ENCODE peak calls at places on chromosome 3, in eight cellular contexts. C is mucosa of descending colon; H is PC-3; U is naive thymus-derived CD4-positive, alpha-beta T cell; Y is spleen; G is osteoblast; E is CD8-positive, alpha-beta memory T cell; Q is adrenal gland. D is an unnamed sample. For H3K9me3 and H3K4me1, the result is how much of the 10 kb centered on the place peaks cover.

GRCh38 chr3:70065666-70066253 is 66.2 kb downstream of the SAMMSON start:
- DNase-seq in G (no peak), C (no peak), Q (no peak), U (no peak), Y (no peak), E (no peak), H (peak), D (no peak)

GRCh38 chr3:127258733-127259132 is 29.1 kb downstream of the PRR20G start:
- DNase-seq in G (no peak), Q (no peak), Y (no peak), E (no peak), H (no peak), C (no peak), U (no peak), D (no peak)

GRCh38 chr3:59321881-59322540 is 272.2 kb upstream of the CFAP20DC start:
- DNase-seq in Q (no peak), H (no peak), Y (no peak), G (no peak), E (no peak), C (no peak), U (no peak), D (no peak)

GRCh38 chr3:150663461-150663860 is 40.3 kb downstream of the ERICH6 start:
- DNase-seq in Y (no peak), C (no peak), Q (no peak), U (no peak), G (no peak), H (no peak), E (no peak), D (no peak)

GRCh38 chr3:194062825-194063224 is 73.1 kb upstream of the HES1 start:
- DNase-seq in C (no peak), Y (no peak), G (no peak), E (no peak), Q (no peak), H (no peak), U (no peak), D (no peak)

GRCh38 chr3:64685800-64686445 is 1.9 kb downstream of the ADAMTS9 start:
- DNase-seq in G (peak), Y (peak), Q (peak), E (no peak), U (no peak), H (no peak), C (peak), D (peak)

GRCh38 chr3:45910892-45911291 is 24.5 kb downstream of the CCR9 start:
- DNase-seq in Q (no peak), G (peak), C (no peak), E (no peak), Y (no peak), U (no peak), H (no peak), D (no peak)

GRCh38 chr3:129992781-129993180 is 18.3 kb downstream of the TRH start:
- DNase-seq in E (no peak), G (peak), Y (no peak), U (no peak), C (no peak), H (peak), Q (no peak), D (no peak)

GRCh38 chr3:157447026-157447694 is 10.5 kb downstream of the PTX3 start:
- DNase-seq in H (peak), U (no peak), Y (no peak), G (no peak), E (no peak), C (no peak), Q (no peak), D (no peak)

GRCh38 chr3:64079369-64080160 is 56.3 kb upstream of the PSMD6 start:
- DNase-seq in H (no peak), E (no peak), G (no peak), Y (no peak), C (no peak), Q (no peak), U (no peak), D (no peak)

GRCh38 chr3:129745253-129745652 is 138.8 kb upstream of the PLXND1 start:
- DNase-seq in E (no peak), U (no peak), Q (no peak), Y (no peak), C (no peak), G (peak), H (no peak), D (no peak)

GRCh38 chr3:51929420-51930003 is 12.2 kb downstream of the RRP9 start:
- DNase-seq in C (no peak), E (no peak), U (no peak), Q (no peak), Y (no peak), H (peak), G (peak), D (no peak)

GRCh38 chr3:14793126-14793857 is 25.5 kb upstream of the FGD5 start:
- DNase-seq in E (no peak), U (no peak), H (no peak), Y (peak), G (no peak), Q (no peak), C (no peak), D (no peak)

GRCh38 chr3:142188846-142189245 is 36.5 kb downstream of the GK5 start:
- DNase-seq in Q (no peak), C (no peak), U (no peak), G (no peak), Y (no peak), E (no peak), H (no peak), D (no peak)

GRCh38 chr3:133328373-133328772 is 71.5 kb upstream of the BFSP2 start:
- DNase-seq in G (no peak), Y (no peak), E (no peak), H (no peak), U (no peak), C (no peak), Q (no peak), D (no peak)

DNA sequence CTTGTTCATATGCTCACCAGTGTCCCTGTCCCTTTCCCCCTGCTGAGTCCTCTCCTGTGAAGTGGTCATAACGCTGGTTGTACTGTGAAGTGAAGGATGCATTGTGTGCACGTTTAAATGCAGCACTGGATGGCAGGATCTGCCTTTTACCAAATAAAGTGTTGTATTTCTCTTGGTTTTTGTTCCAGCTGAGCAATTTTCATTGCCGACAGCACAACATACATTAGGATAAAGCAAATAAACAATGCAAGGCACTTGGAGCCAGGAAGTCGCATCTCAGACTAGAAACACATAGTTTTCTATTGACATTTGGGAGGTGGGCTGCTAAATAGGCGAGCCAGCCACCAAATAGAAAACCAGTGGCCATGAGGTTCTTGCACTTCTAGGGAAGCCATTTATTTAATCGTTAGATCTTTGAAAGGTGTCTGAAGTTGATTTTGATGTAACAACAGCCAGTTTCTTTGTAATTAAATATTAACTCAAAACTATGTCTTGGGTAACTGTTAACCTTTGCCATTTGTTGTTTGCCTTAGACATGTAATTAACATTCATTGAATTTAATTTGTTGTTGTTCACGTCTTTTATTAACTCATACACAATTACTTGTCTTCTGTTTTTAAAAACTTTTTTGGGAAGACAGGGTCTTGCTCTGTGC is 185.3 kb downstream of the FNDC3B start:
- DNase-seq in C (no peak), E (no peak), H (no peak), G (no peak), Y (no peak), Q (no peak), U (no peak), D (no peak)
- H3K9me3 ChIP-seq in C (under half), E (under half), H (under half), G (under half), Y (under half), Q (under half), U (under half), D (under half)

DNA sequence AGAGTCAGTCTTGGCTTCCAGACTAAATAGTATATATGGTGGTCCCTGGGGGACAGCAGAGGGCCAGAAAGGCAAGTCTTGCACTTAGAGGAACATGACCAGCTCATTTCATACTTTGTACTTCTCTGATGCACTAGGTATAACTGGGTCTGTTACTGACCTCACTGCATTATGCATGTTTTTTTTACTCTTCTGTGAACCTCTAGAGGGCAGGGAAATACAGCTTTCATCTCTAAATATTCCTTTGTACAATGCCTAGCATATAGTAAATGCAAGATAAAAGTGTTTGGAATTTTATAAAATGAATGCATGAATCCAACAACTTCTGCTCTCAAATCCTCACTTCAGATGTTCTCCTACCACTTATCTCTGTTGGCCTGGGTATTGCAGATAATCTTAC is 23.4 kb upstream of the ARL14 start:
- DNase-seq in E (no peak), C (no peak), H (peak), Q (no peak), Y (no peak), U (no peak), G (no peak), D (no peak)
- H3K4me1 ChIP-seq in E (under half), C (under half), H (under half), Q (under half), Y (under half), U (under half), G (under half), D (under half)

GRCh38 chr3:20836801-20837200 is 650.8 kb upstream of the SGO1 start:
- DNase-seq in H (no peak), C (no peak), E (no peak), U (no peak), Q (no peak), Y (no peak), G (no peak), D (no peak)
- H3K9me3 ChIP-seq in H (under half), C (under half), E (under half), U (under half), Q (under half), Y (under half), G (under half), D (under half)

GRCh38 chr3:184596886-184597575 is 35.4 kb downstream of the EPHB3 start:
- DNase-seq in Y (no peak), Q (no peak), E (no peak), G (peak), H (no peak), C (no peak), U (no peak), D (no peak)

GRCh38 chr3:184598220-184598927 is 36.8 kb downstream of the EPHB3 start:
- DNase-seq in Q (no peak), U (no peak), Y (no peak), H (no peak), C (no peak), G (no peak), E (no peak), D (no peak)

GRCh38 chr3:184596233-184596632 is 34.6 kb downstream of the EPHB3 start:
- DNase-seq in Y (no peak), G (no peak), C (no peak), E (no peak), U (no peak), H (no peak), Q (no peak), D (no peak)

GRCh38 chr3:184599143-184599542 is 37.6 kb downstream of the EPHB3 start:
- DNase-seq in Y (no peak), H (no peak), Q (no peak), E (no peak), G (no peak), U (no peak), C (no peak), D (no peak)

DNA sequence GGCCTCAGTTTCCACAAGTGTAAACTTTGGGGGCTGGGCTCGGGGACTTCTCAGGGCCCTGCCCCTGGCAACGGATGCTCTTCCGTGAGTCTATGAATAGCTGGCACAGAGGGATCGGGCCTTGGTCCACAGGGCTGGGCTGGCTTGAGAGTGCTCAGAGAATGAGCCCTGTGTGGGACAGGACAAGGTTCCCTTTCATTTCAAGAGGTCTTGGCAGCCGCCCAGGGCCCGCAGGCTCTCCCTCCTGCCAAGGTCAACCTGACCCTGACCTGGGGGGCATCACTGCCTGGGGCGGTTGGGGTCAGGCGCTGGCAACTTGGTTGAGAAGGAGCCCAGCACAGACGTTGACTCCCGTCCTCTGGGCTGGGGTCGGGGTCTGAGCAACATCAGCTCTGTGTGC is 36.2 kb downstream of the EPHB3 start:
- DNase-seq in Q (no peak), H (no peak), G (no peak), Y (no peak), E (no peak), C (no peak), U (no peak), D (no peak)
- H3K4me1 ChIP-seq in Q (under half), H (under half), G (under half), Y (under half), E (under half), C (under half), U (under half), D (under half)

DNA sequence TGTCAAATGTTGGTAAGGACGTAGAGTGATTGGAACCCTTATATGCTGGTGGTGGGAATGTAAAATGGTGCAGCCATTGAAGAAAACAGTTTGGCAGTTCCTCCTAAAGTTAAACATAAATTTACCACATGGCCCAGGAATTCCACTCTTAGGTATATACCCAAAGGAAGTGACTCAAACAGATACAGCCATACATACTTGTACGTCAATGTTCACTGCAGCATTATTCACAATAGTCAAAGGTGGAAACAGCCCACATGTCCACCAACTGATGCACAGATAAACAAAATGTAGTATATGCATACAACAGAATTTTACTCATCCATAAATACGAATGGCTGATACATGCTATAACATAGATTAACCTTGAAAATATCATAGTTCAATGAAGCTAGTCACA is 13.2 kb downstream of the CLASP2 start:
- DNase-seq in Y (no peak), Q (no peak), C (no peak), E (no peak), G (no peak), H (peak), U (no peak), D (no peak)
- H3K9me3 ChIP-seq in Y (under half), Q (under half), C (under half), E (under half), G (under half), H (under half), U (under half), D (under half)